ENCODE peak calls at places on chromosomes 16 and 17, in seven cellular contexts. G is A549, X is WTC11, J is H1, D is NB4, F is HCT116, Y is K562. R is an unnamed sample.

GRCh38 chr16:26665166-26665939 is 401.4 kb upstream of the C16orf82 start:
- DNase-seq in G (no peak), X (no peak), J (no peak), D (no peak), F (no peak), Y (no peak), R (no peak)

GRCh38 chr17:78174870-78175642 is 6.7 kb downstream of the SYNGR2 start:
- DNase-seq in G (no peak), X (peak), J (no peak), D (no peak), F (no peak), Y (no peak), R (no peak)

GRCh38 chr17:77875051-77875780 is 83.3 kb upstream of the TNRC6C start:
- DNase-seq in G (no peak), X (no peak), J (no peak), D (no peak), F (no peak), Y (no peak), R (no peak)

GRCh38 chr16:17295948-17296347 is 174.8 kb downstream of the XYLT1 start:
- DNase-seq in G (no peak), X (no peak), J (no peak), D (no peak), F (no peak), Y (no peak), R (no peak)

GRCh38 chr16:87437327-87437726 is 45.2 kb downstream of the MAP1LC3B start:
- DNase-seq in G (no peak), X (no peak), J (no peak), D (no peak), F (no peak), Y (no peak), R (no peak)

GRCh38 chr16:30185683-30186421 is 2.5 kb downstream of the CORO1A start:
- DNase-seq in G (no peak), X (no peak), J (no peak), D (peak), F (no peak), Y (peak), R (no peak)

GRCh38 chr16:30609002-30609927 is 924 bp downstream of the ZNF689 start:
- DNase-seq in G (peak), X (peak), J (no peak), D (peak), F (no peak), Y (peak), R (peak)

GRCh38 chr16:46830417-46830901 is 521 bp downstream of the C16orf87 start:
- DNase-seq in G (no peak), X (peak), J (no peak), D (peak), F (no peak), Y (no peak), R (no peak)

GRCh38 chr16:88870608-88871348 is 4.3 kb upstream of the PABPN1L start:
- DNase-seq in G (no peak), X (no peak), J (no peak), D (peak), F (no peak), Y (peak), R (no peak)

GRCh38 chr17:58314706-58315015 is 13.9 kb downstream of the TSPOAP1 start:
- DNase-seq in G (no peak), X (no peak), J (no peak), D (no peak), F (no peak), Y (no peak), R (no peak)

GRCh38 chr16:16073884-16074781 is 124.7 kb downstream of the ABCC1 start:
- DNase-seq in G (peak), X (peak), J (peak), D (peak), F (no peak), Y (no peak), R (no peak)

GRCh38 chr16:27208081-27208692 is 4.9 kb downstream of the KDM8 start:
- DNase-seq in G (no peak), X (no peak), J (no peak), D (no peak), F (no peak), Y (no peak), R (no peak)

GRCh38 chr16:11318817-11319216 is 26.4 kb upstream of the RMI2 start:
- DNase-seq in G (no peak), X (no peak), J (no peak), D (no peak), F (no peak), Y (no peak), R (no peak)

GRCh38 chr17:81518785-81519283 is 6.2 kb upstream of the ACTG1 start:
- DNase-seq in G (peak), X (no peak), J (no peak), D (no peak), F (no peak), Y (peak), R (no peak)

GRCh38 chr17:31561469-31562412 is 170.3 kb downstream of the RAB11FIP4 start:
- DNase-seq in G (no peak), X (no peak), J (no peak), D (peak), F (no peak), Y (no peak), R (peak)

GRCh38 chr17:70169707-70170597 is 620 bp downstream of the KCNJ2 start:
- DNase-seq in G (peak), X (no peak), J (no peak), D (no peak), F (no peak), Y (no peak), R (peak)

GRCh38 chr17:67289174-67289876 is 44.3 kb upstream of the HELZ start:
- DNase-seq in G (no peak), X (no peak), J (no peak), D (no peak), F (no peak), Y (no peak), R (peak)

GRCh38 chr17:74199306-74200092 is 4.0 kb upstream of the RPL38 start:
- DNase-seq in G (peak), X (peak), J (no peak), D (peak), F (no peak), Y (peak), R (peak)

GRCh38 chr17:55577687-55578086 is 66.4 kb upstream of the SMIM36 start:
- DNase-seq in G (no peak), X (no peak), J (no peak), D (no peak), F (no peak), Y (no peak), R (no peak)

DNA sequence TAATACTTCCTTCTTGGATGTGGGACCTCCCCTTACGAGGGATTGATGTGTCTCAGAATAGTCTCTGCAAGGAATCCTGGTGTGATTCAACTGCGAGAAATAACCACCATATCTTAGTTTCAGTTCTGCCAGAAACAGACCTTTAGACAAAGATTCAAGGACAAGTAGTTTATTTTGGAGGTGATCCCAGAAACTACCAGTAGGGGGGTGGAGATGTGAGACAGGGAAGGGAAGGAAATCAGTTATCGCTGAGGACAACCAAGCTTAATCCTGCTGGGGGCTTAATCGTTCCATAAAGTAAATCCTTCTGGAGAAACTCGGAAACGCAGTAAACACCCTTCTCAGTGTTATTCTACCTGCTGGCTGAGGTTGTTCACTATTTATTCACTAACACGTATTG is 5.0 kb upstream of the SDR42E1 start:
- DNase-seq in G (peak), X (no peak), J (no peak), D (peak), F (peak), Y (peak), R (peak)
- TF ChIP-seq CTCF in G (peak), X (peak), J (peak), D (peak), F (peak), Y (peak), R (peak)

DNA sequence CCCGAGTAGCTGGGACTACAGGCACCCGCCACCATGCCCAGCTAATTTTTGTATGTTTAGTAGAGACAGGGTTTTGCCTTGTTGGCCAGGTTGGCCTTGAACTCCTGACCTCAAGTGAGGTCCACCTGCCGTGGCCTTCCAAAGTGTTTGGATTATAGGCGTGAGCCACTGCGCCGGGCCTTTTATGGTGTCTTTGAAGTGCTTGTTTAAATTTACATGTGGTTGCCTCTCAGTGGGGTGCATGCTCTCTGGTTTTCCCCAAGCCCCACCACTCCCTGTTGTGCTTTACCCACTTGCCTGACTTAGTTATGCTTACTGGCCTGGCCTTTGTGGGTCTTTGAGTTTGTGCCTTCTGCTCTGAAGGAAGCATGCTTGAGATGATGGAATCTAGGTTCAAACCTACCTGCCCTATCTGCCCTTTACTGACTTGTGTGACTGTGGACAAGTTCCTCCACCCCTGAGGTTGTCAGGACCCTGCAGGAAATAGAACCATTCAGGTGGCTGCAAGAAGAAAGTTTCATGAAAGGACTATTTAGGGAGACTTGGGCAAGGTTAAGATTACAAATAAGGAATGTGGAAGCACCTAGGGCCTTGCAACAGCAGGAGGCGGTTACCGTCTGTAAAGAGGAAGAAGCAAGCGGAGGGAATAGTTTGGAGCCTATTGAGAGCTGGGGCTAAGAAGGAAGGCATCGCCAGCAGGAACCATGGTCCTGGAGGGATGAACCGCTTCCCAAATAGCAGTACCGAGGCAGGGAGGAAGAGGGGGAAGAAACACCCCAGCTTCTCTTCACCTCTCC is 132.2 kb downstream of the PRKCB start:
- DNase-seq in G (no peak), X (no peak), J (no peak), D (no peak), F (no peak), Y (no peak), R (no peak)
- TF ChIP-seq MAX in G (no peak), X (no peak), J (no peak), D (no peak), F (no peak), Y (no peak), R (no peak)

GRCh38 chr16:35909351-35909954 is 2450.0 kb downstream of the TP53TG3F start:
- DNase-seq in G (no peak), X (no peak), J (no peak), D (no peak), F (no peak), Y (no peak), R (no peak)

GRCh38 chr16:35910409-35910808 is 2451.0 kb downstream of the TP53TG3F start:
- DNase-seq in G (no peak), X (no peak), J (no peak), D (peak), F (no peak), Y (no peak), R (no peak)

GRCh38 chr16:35906440-35906839 is 2447.0 kb downstream of the TP53TG3F start:
- DNase-seq in G (no peak), X (no peak), J (no peak), D (no peak), F (no peak), Y (no peak), R (no peak)

GRCh38 chr16:35908152-35908551 is 2448.7 kb downstream of the TP53TG3F start:
- DNase-seq in G (no peak), X (no peak), J (no peak), D (no peak), F (no peak), Y (no peak), R (no peak)

GRCh38 chr16:35908942-35909341 is 2449.5 kb downstream of the TP53TG3F start:
- DNase-seq in G (no peak), X (no peak), J (no peak), D (peak), F (peak), Y (peak), R (no peak)
- TF ChIP-seq CTCF in G (no peak), X (no peak), J (peak), D (peak), F (no peak), Y (peak), R (no peak)

DNA sequence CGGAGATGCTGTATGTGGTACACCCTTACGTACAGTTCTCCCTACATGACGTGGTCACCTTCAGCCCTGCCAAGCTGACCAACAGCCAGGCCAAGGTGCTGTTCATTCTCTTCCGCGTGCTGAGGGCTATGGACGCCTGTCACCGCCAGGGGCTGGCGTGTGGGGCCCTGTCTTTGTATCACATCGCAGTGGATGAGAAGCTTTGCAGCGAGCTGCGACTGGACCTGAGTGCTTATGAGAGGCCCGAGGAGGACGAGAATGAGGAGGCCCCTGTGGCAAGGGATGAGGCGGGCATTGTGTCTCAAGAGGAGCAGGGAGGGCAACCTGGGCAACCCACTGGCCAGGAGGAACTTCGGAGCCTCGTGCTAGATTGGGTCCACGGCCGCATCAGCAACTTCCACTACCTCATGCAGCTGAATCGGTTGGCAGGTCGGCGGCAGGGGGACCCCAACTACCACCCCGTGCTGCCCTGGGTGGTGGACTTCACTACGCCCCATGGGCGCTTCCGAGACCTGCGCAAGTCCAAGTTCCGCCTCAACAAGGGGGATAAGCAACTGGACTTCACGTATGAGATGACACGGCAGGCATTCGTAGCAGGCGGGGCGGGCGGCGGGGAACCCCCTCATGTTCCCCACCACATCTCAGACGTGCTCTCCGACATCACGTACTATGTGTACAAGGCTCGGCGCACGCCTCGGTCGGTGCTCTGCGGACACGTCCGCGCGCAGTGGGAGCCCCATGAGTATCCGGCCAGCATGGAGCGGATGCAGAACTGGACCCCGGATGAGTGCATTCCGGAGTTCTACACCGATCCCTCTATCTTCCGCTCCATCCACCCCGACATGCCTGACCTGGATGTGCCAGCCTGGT is 1.4 kb downstream of the WDR81 start:
- DNase-seq in G (no peak), X (no peak), J (no peak), D (no peak), F (no peak), Y (no peak), R (no peak)
- TF ChIP-seq MAX in G (no peak), X (no peak), J (no peak), D (no peak), F (no peak), Y (no peak), R (no peak)

GRCh38 chr16:3305109-3306068 is at the start of the genes TIGD7 and ZNF75A:
- DNase-seq in G (peak), X (peak), J (peak), D (peak), F (peak), Y (peak), R (peak)
- TF ChIP-seq CTCF in G (no peak), X (no peak), J (no peak), D (no peak), F (no peak), Y (no peak), R (no peak)

GRCh38 chr17:36534881-36535668 is at the start of gene PIGW:
- DNase-seq in G (peak), X (peak), J (peak), D (peak), F (peak), Y (peak), R (peak)

GRCh38 chr17:36529121-36529520 is 5.5 kb downstream of the MYO19 start:
- DNase-seq in G (no peak), X (no peak), J (no peak), D (peak), F (no peak), Y (no peak), R (peak)

GRCh38 chr17:36532435-36532975 is 2.2 kb downstream of the MYO19 start:
- DNase-seq in G (no peak), X (no peak), J (no peak), D (no peak), F (no peak), Y (no peak), R (no peak)

GRCh38 chr17:36535669-36536081 is 888 bp downstream of the PIGW start:
- DNase-seq in G (no peak), X (no peak), J (no peak), D (no peak), F (no peak), Y (no peak), R (peak)

GRCh38 chr17:36534117-36534880 is at the start of gene MYO19:
- DNase-seq in G (peak), X (peak), J (peak), D (peak), F (peak), Y (peak), R (no peak)
- TF ChIP-seq MAX in G (peak), X (no peak), J (peak), D (no peak), F (no peak), Y (no peak), R (no peak)

DNA sequence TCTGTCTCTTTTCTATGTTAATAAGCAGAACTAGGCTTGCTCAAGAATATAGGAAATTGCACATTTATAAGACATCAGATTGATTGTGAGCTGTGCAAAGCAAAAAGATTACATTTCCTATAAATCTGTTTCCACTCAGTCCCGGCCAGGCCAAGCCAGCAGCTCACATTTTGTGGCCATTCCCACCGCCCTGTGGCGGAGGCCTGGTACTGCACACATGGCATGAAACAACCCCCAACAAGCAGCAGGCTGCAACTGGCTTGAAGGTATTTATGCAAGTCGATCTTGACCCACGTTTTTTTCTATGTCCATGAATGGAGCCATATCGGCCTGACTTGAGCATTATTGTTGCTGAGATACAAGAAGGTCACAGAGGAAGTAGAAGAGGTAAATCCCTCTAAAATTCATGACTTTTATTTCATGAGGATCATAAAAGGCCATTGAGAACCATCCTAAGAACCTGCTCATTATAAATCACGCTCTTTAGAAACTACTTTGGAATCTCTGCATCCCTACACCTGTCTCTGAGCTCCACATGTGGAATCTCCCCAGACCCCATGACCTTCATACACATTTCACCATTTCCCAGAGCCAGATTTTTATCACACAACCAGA is 93.6 kb downstream of the PMP22 start:
- DNase-seq in G (peak), X (peak), J (peak), D (peak), F (peak), Y (peak), R (peak)
- TF ChIP-seq CTCF in G (peak), X (peak), J (peak), D (peak), F (peak), Y (peak), R (peak)

DNA sequence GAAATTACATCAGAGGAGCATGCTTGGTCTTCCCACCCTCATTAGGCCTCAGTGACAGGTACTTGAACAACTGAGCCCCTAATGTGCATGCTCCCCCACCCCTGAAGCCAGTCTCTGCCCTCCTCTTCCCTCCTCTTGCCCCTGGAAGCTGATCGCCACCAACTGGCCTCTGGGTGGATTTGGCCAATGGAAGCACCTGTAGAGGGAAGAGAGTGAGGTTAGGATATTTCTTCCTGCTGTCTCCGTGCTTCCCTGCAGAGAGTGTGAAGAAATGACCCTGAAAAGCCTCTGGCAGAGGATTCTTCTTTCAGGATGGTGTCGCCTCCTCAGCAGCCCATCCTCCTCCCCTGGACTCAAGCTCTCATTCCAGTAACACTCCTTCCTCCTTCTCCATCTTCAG is 5.9 kb upstream of the CBLN1 start:
- DNase-seq in G (no peak), X (peak), J (no peak), D (no peak), F (no peak), Y (no peak), R (no peak)
- TF ChIP-seq MAX in G (no peak), X (no peak), J (no peak), D (no peak), F (no peak), Y (no peak), R (no peak)

DNA sequence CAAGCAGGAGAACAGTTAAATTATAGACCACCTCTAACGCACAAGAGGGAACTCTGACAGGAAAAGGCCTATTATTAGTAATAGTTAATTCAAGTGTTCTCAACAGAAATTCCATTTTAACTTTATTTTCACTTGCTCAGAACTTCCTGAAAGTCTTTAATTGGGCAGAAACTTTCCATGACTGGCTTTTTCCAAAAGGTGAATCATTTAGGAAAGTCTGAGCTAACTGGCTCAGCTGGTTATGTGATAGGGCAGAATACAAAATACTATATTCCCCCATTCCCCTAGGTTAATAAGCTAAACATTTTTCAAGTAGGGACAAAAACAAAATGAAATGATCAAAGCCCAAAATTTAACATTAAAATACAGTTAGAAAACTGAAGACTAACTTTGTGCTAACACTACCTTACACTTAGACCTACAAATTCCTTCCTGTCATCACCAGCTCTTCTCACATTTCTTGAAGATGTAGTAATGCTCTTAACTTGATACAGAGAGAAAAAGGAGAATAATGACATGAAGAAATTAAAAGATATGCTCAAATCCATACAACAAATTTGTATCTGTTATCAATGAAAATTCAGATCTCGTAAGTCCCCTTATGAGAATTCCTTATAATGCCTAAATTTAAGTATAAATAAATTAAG is 31.0 kb downstream of the CFDP1 start:
- DNase-seq in G (no peak), X (no peak), J (no peak), D (no peak), F (no peak), Y (no peak), R (peak)
- TF ChIP-seq CTCF in G (no peak), X (no peak), J (no peak), D (no peak), F (no peak), Y (no peak), R (no peak)

R was measured in endothelial cell of umbilical vein.